ENCODE peak calls at places on chromosomes 4 and X, in nine cellular contexts. C, P, A, V, L, M, B, I and U are unnamed samples.

GRCh38 chrX:12210196-12210815 is 72.0 kb downstream of the FRMPD4 start:
- DNase-seq in B (no peak), L (no peak), M (no peak), V (no peak), I (peak; percentile 12), A (no peak), C (no peak), P (no peak), U (no peak)

GRCh38 chrX:137549846-137550534 is 15.9 kb upstream of the ZIC3 start:
- DNase-seq in L (no peak), I (no peak), C (no peak), A (no peak), B (no peak), V (no peak), P (no peak), M (no peak), U (no peak)

GRCh38 chr4:87056884-87057283 is 122.1 kb downstream of the AFF1 start:
- DNase-seq in V (no peak), I (no peak), M (no peak), A (no peak), C (no peak), P (no peak), L (no peak), B (no peak), U (no peak)

GRCh38 chrX:65476564-65476963 is 58.0 kb downstream of the LAS1L start:
- DNase-seq in V (no peak), L (no peak), P (no peak), I (no peak), C (no peak), A (no peak), B (no peak), M (no peak), U (no peak)

GRCh38 chr4:62528874-62529273 is 1328.7 kb downstream of the ADGRL3 start:
- DNase-seq in C (no peak), M (no peak), I (no peak), L (no peak), B (no peak), P (no peak), V (no peak), A (no peak), U (no peak)

GRCh38 chrX:66012094-66012534 is 27.8 kb downstream of the VSIG4 start:
- DNase-seq in M (no peak), I (no peak), A (no peak), C (no peak), P (no peak), L (no peak), B (no peak), V (no peak), U (no peak)

GRCh38 chr4:130053723-130054122 is 957.8 kb downstream of the C4orf33 start:
- DNase-seq in A (no peak), I (no peak), V (no peak), L (no peak), B (no peak), P (no peak), C (no peak), M (no peak), U (no peak)

GRCh38 chr4:19583827-19584569 is 667.7 kb upstream of the SLIT2 start:
- DNase-seq in B (peak; percentile 1), M (no peak), V (no peak), C (no peak), L (no peak), A (no peak), P (no peak), I (no peak), U (peak; percentile 39)

GRCh38 chr4:101033986-101034385 is 313.3 kb downstream of the PPP3CA start:
- DNase-seq in A (no peak), C (no peak), I (no peak), V (no peak), M (no peak), P (no peak), B (no peak), L (no peak), U (no peak)

GRCh38 chr4:113069212-113069892 is 19.9 kb downstream of the ANK2 start:
- DNase-seq in B (peak; percentile 18), P (no peak), L (no peak), I (no peak), A (no peak), C (no peak), V (no peak), M (no peak), U (no peak)

GRCh38 chr4:138734746-138735145 is 280.8 kb upstream of the NOCT start:
- DNase-seq in L (no peak), A (peak; percentile 31), V (no peak), I (peak; percentile 21), B (peak; percentile 61), P (no peak), C (no peak), M (no peak), U (peak; percentile 65)

GRCh38 chr4:121155893-121156292 is 8.2 kb downstream of the TNIP3 start:
- DNase-seq in A (peak; percentile 45), V (no peak), B (peak; percentile 85), C (no peak), M (no peak), L (no peak), P (no peak), I (peak; percentile 48), U (peak; percentile 88)

GRCh38 chrX:52923781-52924241 is 26.7 kb downstream of the FAM156B start:
- DNase-seq in I (no peak), P (no peak), A (no peak), M (no peak), B (peak; percentile 44), L (peak; percentile 17), C (no peak), V (no peak), U (peak; percentile 38)

GRCh38 chr4:167233523-167234387 is 539 bp downstream of the SPOCK3 start:
- DNase-seq in B (peak; percentile 81), L (no peak), V (no peak), M (no peak), C (no peak), A (no peak), P (peak; percentile 54), I (no peak), U (peak; percentile 24)

GRCh38 chr4:100042711-100043110 is 92.6 kb upstream of the H2AZ1 start:
- DNase-seq in M (no peak), B (no peak), V (no peak), P (no peak), A (no peak), C (no peak), L (no peak), I (no peak), U (no peak)

GRCh38 chr4:168694669-168695068 is 197.8 kb downstream of the PALLD start:
- DNase-seq in A (no peak), M (no peak), V (no peak), P (no peak), L (no peak), C (no peak), I (peak; percentile 83), B (no peak), U (no peak)

GRCh38 chrX:103730147-103730546 is 19.4 kb downstream of the TMEM31 start:
- DNase-seq in A (no peak), C (no peak), P (no peak), M (no peak), V (no peak), B (no peak), L (no peak), I (no peak), U (peak; percentile 30)

GRCh38 chr4:84800256-84800655 is 166.2 kb downstream of the WDFY3 start:
- DNase-seq in P (no peak), M (no peak), I (no peak), A (no peak), C (no peak), V (no peak), B (peak; percentile 15), L (no peak), U (no peak)

GRCh38 chrX:13087322-13088154 is 43.1 kb upstream of the FAM9C start:
- DNase-seq in P (no peak), I (peak; percentile 71), A (no peak), V (no peak), L (no peak), C (no peak), B (no peak), M (no peak), U (peak; percentile 55)

GRCh38 chr4:18020145-18020670 is 1.3 kb downstream of the LCORL start:
- DNase-seq in I (no peak), L (peak; percentile 51), V (no peak), M (no peak), A (no peak), B (peak; percentile 49), C (no peak), P (peak; percentile 51), U (peak; percentile 37)

GRCh38 chrX:52420824-52421443 is 52.1 kb downstream of the XAGE2 start:
- DNase-seq in P (no peak), A (no peak), L (no peak), C (no peak), V (no peak), I (no peak), M (no peak), B (peak; percentile 37), U (no peak)

GRCh38 chrX:115901241-115901640 is 269.3 kb upstream of the AGTR2 start:
- DNase-seq in P (no peak), C (no peak), I (no peak), A (no peak), V (no peak), L (no peak), M (no peak), B (no peak), U (no peak)

GRCh38 chr4:153649572-153649991 is 34.5 kb upstream of the TLR2 start:
- DNase-seq in L (no peak), A (no peak), M (no peak), P (peak; percentile 31), C (no peak), I (no peak), V (no peak), B (no peak), U (peak; percentile 10)
- TF ChIP-seq CTCF in L (no peak), A (peak; percentile 23), M (no peak), P (peak; percentile 50), C (no peak), I (peak; percentile 31), V (no peak), B (peak; percentile 41), U (peak; percentile 10)

GRCh38 chr4:80011636-80012236 is 61.3 kb downstream of the ANTXR2 start:
- DNase-seq in C (no peak), V (no peak), I (no peak), M (no peak), L (no peak), A (peak; percentile 82), B (peak; percentile 71), P (no peak), U (peak; percentile 54)
- H3K36me3 ChIP-seq in C (no peaks in the 10 kb centered on the region), V (no peaks in the 10 kb centered on the region), I (no peaks in the 10 kb centered on the region), M (peaks cover 55% of the 10 kb centered on the region), L (no peaks in the 10 kb centered on the region), A (peaks cover 1% of the 10 kb centered on the region), B (peaks cover 26% of the 10 kb centered on the region), P (no peaks in the 10 kb centered on the region), U (peaks cover 21% of the 10 kb centered on the region)

GRCh38 chr4:21512351-21512750 is 436.2 kb downstream of the KCNIP4 start:
- DNase-seq in C (no peak), B (no peak), M (no peak), I (no peak), L (no peak), P (peak; percentile 12), A (peak; percentile 2), V (no peak), U (peak; percentile 73)

GRCh38 chr4:21507439-21507838 is 441.1 kb downstream of the KCNIP4 start:
- DNase-seq in I (no peak), L (no peak), M (no peak), V (no peak), A (no peak), B (no peak), P (no peak), C (no peak), U (peak; percentile 29)
- TF ChIP-seq CTCF in I (peak; percentile 36), L (no peak), M (no peak), V (no peak), A (peak; percentile 36), B (peak; percentile 13), P (peak; percentile 34), C (no peak), U (peak; percentile 28)

GRCh38 chr4:39291686-39292085 is 74.5 kb downstream of the RFC1 start:
- DNase-seq in L (no peak), V (no peak), C (no peak), I (no peak), M (no peak), B (no peak), P (no peak), A (no peak), U (no peak)
- H3K36me3 ChIP-seq in L (peaks cover 3% of the 10 kb centered on the region), V (no peaks in the 10 kb centered on the region), C (peaks cover 38% of the 10 kb centered on the region), I (peaks cover 3% of the 10 kb centered on the region), M (peaks cover 93% of the 10 kb centered on the region), B (peaks cover 62% of the 10 kb centered on the region), P (peaks cover 79% of the 10 kb centered on the region), A (peaks cover 7% of the 10 kb centered on the region), U (peaks cover 50% of the 10 kb centered on the region)